ENCODE peak calls at places on chromosome 16, in four cellular contexts. G is CD4-positive, CD25-positive, alpha-beta regulatory T cell; Z is esophagus muscularis mucosa; T is hepatocyte. H is an unnamed sample.
A peak's percentile ranks its signal among the peaks of the same experiment; 100 is the strongest.

GRCh38 chr16:1428511-1428910 is 2.4 kb upstream of the PERCC1 start:
- DNase-seq in G (no peak), Z (no peak), T (no peak), H (no peak)

GRCh38 chr16:56419740-56420548 is 5.4 kb downstream of the AMFR start:
- DNase-seq in G (no peak), Z (no peak), T (no peak), H (no peak)

GRCh38 chr16:46783800-46784199 is 35.7 kb upstream of the MYLK3 start:
- DNase-seq in G (no peak), Z (no peak), T (no peak), H (no peak)

GRCh38 chr16:27222499-27223225 is 19.3 kb downstream of the KDM8 start:
- DNase-seq in G (no peak), Z (peak; percentile 93), T (no peak), H (peak; percentile 29)

GRCh38 chr16:84098939-84099338 is 17.8 kb downstream of the MBTPS1 start:
- DNase-seq in G (no peak), Z (no peak), T (no peak), H (no peak)

GRCh38 chr16:14358697-14359305 is 271.3 kb downstream of the PARN start:
- DNase-seq in G (no peak), Z (no peak), T (no peak), H (no peak)

GRCh38 chr16:85004587-85005205 is 6.6 kb downstream of the ZDHHC7 start:
- DNase-seq in G (no peak), Z (no peak), T (peak; percentile 72), H (no peak)

GRCh38 chr16:78444-79145 is 570 bp downstream of the MPG start:
- DNase-seq in G (no peak), Z (no peak), T (peak; percentile 67), H (no peak)

GRCh38 chr16:20818929-20819585 is 12.7 kb downstream of the REXO5 start:
- DNase-seq in G (no peak), Z (no peak), T (no peak), H (no peak)

GRCh38 chr16:88769617-88770458 is 15.2 kb downstream of the PIEZO1 start:
- DNase-seq in G (no peak), Z (no peak), T (peak; percentile 86), H (peak; percentile 61)

GRCh38 chr16:66293207-66293735 is 73.2 kb upstream of the CDH5 start:
- DNase-seq in G (no peak), Z (no peak), T (no peak), H (no peak)

GRCh38 chr16:85207357-85207921 is 95.2 kb upstream of the CIBAR2 start:
- DNase-seq in G (no peak), Z (no peak), T (no peak), H (no peak)

GRCh38 chr16:89721644-89722391 is 481 bp downstream of the ZNF276 start:
- DNase-seq in G (peak; percentile 92), Z (peak; percentile 91), T (peak; percentile 62), H (peak; percentile 83)

GRCh38 chr16:57513371-57514102 is 22.8 kb downstream of the CCDC102A start:
- DNase-seq in G (no peak), Z (no peak), T (peak; percentile 85), H (peak; percentile 60)

GRCh38 chr16:23504076-23504452 is 6.2 kb downstream of the GGA2 start:
- DNase-seq in G (no peak), Z (no peak), T (peak; percentile 16), H (no peak)

GRCh38 chr16:47320546-47321315 is 140.1 kb downstream of the ITFG1 start:
- DNase-seq in G (no peak), Z (no peak), T (no peak), H (no peak)

GRCh38 chr16:70661534-70661917 is 15.2 kb downstream of the IL34 start:
- DNase-seq in G (no peak), Z (no peak), T (no peak), H (no peak)

GRCh38 chr16:28192811-28193529 is 18.8 kb downstream of the XPO6 start:
- DNase-seq in G (peak; percentile 82), Z (no peak), T (no peak), H (peak; percentile 65)

GRCh38 chr16:56460101-56460500 is 8.7 kb downstream of the OGFOD1 start:
- DNase-seq in G (no peak), Z (no peak), T (no peak), H (no peak)

GRCh38 chr16:56689171-56689570 is 6.9 kb downstream of the MT1X start:
- DNase-seq in G (no peak), Z (no peak), T (no peak), H (no peak)

GRCh38 chr16:83200005-83200779 is 573.4 kb downstream of the CDH13 start:
- DNase-seq in G (no peak), Z (no peak), T (no peak), H (no peak)

GRCh38 chr16:79042141-79042540 is 558.4 kb downstream of the MAF start:
- DNase-seq in G (no peak), Z (no peak), T (no peak), H (no peak)

GRCh38 chr16:53643474-53643873 is 60.2 kb downstream of the RPGRIP1L start:
- DNase-seq in G (no peak), Z (no peak), T (no peak), H (no peak)

GRCh38 chr16:68015681-68016080 is at the start of gene DPEP2NB:
- DNase-seq in G (no peak), Z (no peak), T (no peak), H (no peak)

GRCh38 chr16:65672960-65673359 is 551.1 kb upstream of the CDH11 start:
- DNase-seq in G (no peak), Z (no peak), T (peak; percentile 11), H (no peak)

GRCh38 chr16:72355561-72355960 is 183.6 kb upstream of the PMFBP1 start:
- DNase-seq in G (no peak), Z (no peak), T (no peak), H (no peak)

GRCh38 chr16:1174477-1175357 is 21.8 kb downstream of the CACNA1H start:
- DNase-seq in G (no peak), Z (no peak), T (no peak), H (no peak)

GRCh38 chr16:73020409-73020884 is 27.5 kb downstream of the ZFHX3 start:
- DNase-seq in G (no peak), Z (no peak), T (peak; percentile 54), H (peak; percentile 69)

GRCh38 chr16:21036471-21036870 is 114.2 kb downstream of the DNAH3 start:
- DNase-seq in G (no peak), Z (no peak), T (no peak), H (no peak)

GRCh38 chr16:46885960-46886763 is 2.0 kb downstream of the GPT2 start:
- DNase-seq in G (no peak), Z (no peak), T (peak; percentile 72), H (no peak)

GRCh38 chr16:56601325-56601724 is 7.1 kb upstream of the MT2A start:
- DNase-seq in G (no peak), Z (no peak), T (no peak), H (no peak)

GRCh38 chr16:73265124-73265838 is 217.4 kb upstream of the ZFHX3 start:
- DNase-seq in G (no peak), Z (no peak), T (no peak), H (no peak)

GRCh38 chr16:85753976-85754375 is 3.1 kb upstream of the C16orf74 start:
- DNase-seq in G (no peak), Z (no peak), T (no peak), H (peak; percentile 36)

GRCh38 chr16:14320406-14320805 is 249.3 kb downstream of the MRTFB start:
- DNase-seq in G (no peak), Z (no peak), T (no peak), H (no peak)

GRCh38 chr16:59342669-59343068 is 608.6 kb upstream of the GOT2 start:
- DNase-seq in G (no peak), Z (no peak), T (no peak), H (no peak)

GRCh38 chr16:89122322-89122831 is 28.7 kb downstream of the ACSF3 start:
- DNase-seq in G (peak; percentile 87), Z (no peak), T (no peak), H (peak; percentile 86)

GRCh38 chr16:56193951-56194726 is 2.9 kb downstream of the GNAO1 start:
- DNase-seq in G (peak; percentile 23), Z (peak; percentile 92), T (peak; percentile 92), H (peak; percentile 70)

GRCh38 chr16:87680272-87680644 is 78.0 kb downstream of the JPH3 start:
- DNase-seq in G (no peak), Z (no peak), T (no peak), H (no peak)
- H3K9me3 ChIP-seq in G (no peaks in the 10 kb centered on the region), Z (no peaks in the 10 kb centered on the region), T (no peaks in the 10 kb centered on the region), H (no peaks in the 10 kb centered on the region)

GRCh38 chr16:4613636-4614570 is 785 bp downstream of the UBALD1 start:
- DNase-seq in G (peak; percentile 17), Z (no peak), T (peak; percentile 68), H (peak; percentile 28)

GRCh38 chr16:4617880-4618279 is 3.2 kb upstream of the UBALD1 start:
- DNase-seq in G (no peak), Z (no peak), T (no peak), H (no peak)

GRCh38 chr16:4616047-4616811 is 1.5 kb upstream of the UBALD1 start:
- DNase-seq in G (peak; percentile 99), Z (peak; percentile 100), T (peak; percentile 100), H (peak; percentile 100)

GRCh38 chr16:4614571-4615388 is at the start of gene UBALD1:
- DNase-seq in G (peak; percentile 78), Z (peak; percentile 95), T (peak; percentile 96), H (peak; percentile 91)

DNA sequence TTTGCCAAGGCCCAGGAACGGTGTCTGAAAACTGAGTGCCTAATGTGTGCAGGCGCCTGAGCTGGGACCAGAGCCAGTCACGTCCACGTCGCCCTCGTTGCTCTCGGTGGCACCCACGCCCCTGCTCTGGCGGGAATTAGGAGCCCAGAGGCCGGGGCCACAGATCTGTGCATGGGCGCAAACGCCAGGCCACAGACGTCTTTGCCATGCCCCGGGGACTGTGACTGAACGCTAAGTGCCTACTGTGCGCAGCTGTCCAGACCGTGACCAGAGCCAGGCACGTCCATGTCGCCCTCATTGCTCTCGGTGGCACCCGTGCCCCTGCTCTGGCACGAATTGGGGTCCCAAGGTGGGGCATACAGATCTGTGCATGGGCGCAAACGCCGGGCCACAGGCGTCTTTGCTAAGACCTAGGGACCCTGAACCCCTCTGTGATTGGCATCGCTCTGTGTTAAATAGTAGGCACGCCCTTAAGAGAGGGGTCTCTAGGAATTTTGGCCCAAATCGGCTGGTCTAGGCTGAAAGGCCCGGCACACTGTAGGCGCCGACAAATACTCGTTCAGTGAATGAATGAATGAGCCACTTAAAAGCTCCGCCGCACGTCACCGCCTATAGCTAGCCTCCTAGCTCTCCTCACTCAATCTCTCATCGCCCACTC is 830 bp upstream of the UBALD1 start:
- DNase-seq in G (no peak), Z (no peak), T (no peak), H (peak; percentile 37)
- H3K4me1 ChIP-seq in G (peaks cover 53% of the 10 kb centered on the region), Z (peaks cover 76% of the 10 kb centered on the region), T (peaks cover 55% of the 10 kb centered on the region), H (peaks cover 25% of the 10 kb centered on the region)

GRCh38 chr16:11345040-11345862 is at the start of gene RMI2:
- DNase-seq in G (peak; percentile 96), Z (peak; percentile 98), T (peak; percentile 99), H (peak; percentile 97)
- H3K4me3 ChIP-seq in G (peak within 1 kb of the TSS; percentile 99), Z (peak within 1 kb of the TSS; percentile 70), T (peak within 1 kb of the TSS; percentile 45), H (peak within 1 kb of the TSS; percentile 69)

GRCh38 chr16:64629622-64630021 is 492.2 kb downstream of the CDH11 start:
- DNase-seq in G (no peak), Z (no peak), T (no peak), H (no peak)

GRCh38 chr16:64626771-64627170 is 495.1 kb downstream of the CDH11 start:
- DNase-seq in G (no peak), Z (no peak), T (peak; percentile 16), H (no peak)

GRCh38 chr16:64621616-64622015 is 500.2 kb downstream of the CDH11 start:
- DNase-seq in G (no peak), Z (no peak), T (no peak), H (no peak)

GRCh38 chr16:64627781-64628180 is 494.1 kb downstream of the CDH11 start:
- DNase-seq in G (no peak), Z (no peak), T (no peak), H (no peak)

GRCh38 chr16:64627288-64627687 is 494.6 kb downstream of the CDH11 start:
- DNase-seq in G (no peak), Z (no peak), T (no peak), H (no peak)
- H3K9me3 ChIP-seq in G (peaks cover 1% of the 10 kb centered on the region), Z (no peaks in the 10 kb centered on the region), T (no peaks in the 10 kb centered on the region), H (no peaks in the 10 kb centered on the region)